ENCODE peak calls at places on chromosomes 13 and 19, in four cellular contexts. W is foreskin fibroblast, V is tibial nerve, R is omental fat pad. E is an unnamed sample.

GRCh38 chr13:96811049-96811448 is 183.2 kb downstream of the OXGR1 start:
- DNase-seq in V (no peak), W (no peak), R (no peak), E (no peak)

GRCh38 chr13:45082964-45083363 is 37.3 kb upstream of the GTF2F2 start:
- DNase-seq in V (no peak), W (peak; percentile 77), R (no peak), E (no peak)

GRCh38 chr13:100230813-100231575 is 142.1 kb downstream of the PCCA start:
- DNase-seq in R (no peak), W (no peak), V (no peak), E (no peak)

GRCh38 chr19:10625003-10625761 is at the start of gene SLC44A2:
- DNase-seq in R (no peak), V (peak; percentile 75), W (peak; percentile 80), E (no peak)

GRCh38 chr19:17767559-17767958 is 16.3 kb downstream of the FCHO1 start:
- DNase-seq in V (no peak), W (no peak), R (no peak), E (no peak)

GRCh38 chr13:43261018-43261417 is 237.6 kb downstream of the DNAJC15 start:
- DNase-seq in R (no peak), W (peak; percentile 86), V (no peak), E (no peak)

GRCh38 chr19:364496-365287 is 20.1 kb upstream of the MIER2 start:
- DNase-seq in R (no peak), V (no peak), W (no peak), E (no peak)

GRCh38 chr19:58571575-58571947 is 1.6 kb downstream of the MZF1 start:
- DNase-seq in V (peak; percentile 8), R (no peak), W (no peak), E (no peak)

GRCh38 chr19:18647371-18647767 is 10.5 kb downstream of the KLHL26 start:
- DNase-seq in R (no peak), V (no peak), W (no peak), E (no peak)

GRCh38 chr19:38932425-38933179 is 1.9 kb downstream of the MRPS12 start:
- DNase-seq in V (no peak), R (no peak), W (peak; percentile 47), E (no peak)

GRCh38 chr19:17294051-17294891 is 9.0 kb downstream of the ABHD8 start:
- DNase-seq in R (no peak), W (peak; percentile 65), V (no peak), E (peak; percentile 65)

GRCh38 chr13:93227906-93228801 is 1.5 kb downstream of the GPC6 start:
- DNase-seq in V (peak; percentile 22), R (no peak), W (peak; percentile 93), E (no peak)

GRCh38 chr13:45209229-45209628 is 8.4 kb upstream of the KCTD4 start:
- DNase-seq in R (no peak), W (no peak), V (no peak), E (no peak)

GRCh38 chr13:110832205-110832479 is 82.7 kb downstream of the ANKRD10 start:
- DNase-seq in W (no peak), V (no peak), R (no peak), E (no peak)

GRCh38 chr13:40963927-40964326 is 55.2 kb downstream of the ELF1 start:
- DNase-seq in W (peak; percentile 41), V (no peak), R (no peak), E (no peak)

GRCh38 chr13:75417647-75418046 is 64.3 kb downstream of the TBC1D4 start:
- DNase-seq in V (no peak), W (no peak), R (no peak), E (no peak)

GRCh38 chr19:38676878-38677646 is 29.6 kb downstream of the ACTN4 start:
- DNase-seq in R (no peak), V (no peak), W (no peak), E (no peak)

GRCh38 chr13:27442797-27443196 is 7.6 kb downstream of the MTIF3 start:
- DNase-seq in R (no peak), W (no peak), V (no peak), E (no peak)

GRCh38 chr19:33245948-33246728 is 20.5 kb upstream of the SLC7A10 start:
- DNase-seq in V (no peak), R (no peak), W (peak; percentile 20), E (no peak)

GRCh38 chr13:63636231-63636993 is 2220.8 kb upstream of the PCDH20 start:
- DNase-seq in V (no peak), W (peak; percentile 22), R (no peak), E (no peak)

GRCh38 chr13:114015608-114016295 is 41.9 kb upstream of the C13orf46 start:
- DNase-seq in V (peak; percentile 60), R (no peak), W (peak; percentile 78), E (no peak)

GRCh38 chr13:98810746-98811145 is 58.3 kb upstream of the SLC15A1 start:
- DNase-seq in R (no peak), W (no peak), V (no peak), E (no peak)

GRCh38 chr19:27851543-27852060 is 1361.3 kb downstream of the UQCRFS1 start:
- DNase-seq in R (no peak), V (no peak), W (no peak), E (no peak)

GRCh38 chr19:32372726-32373613 is 27.6 kb downstream of the ZNF507 start:
- DNase-seq in W (peak; percentile 59), R (no peak), V (no peak), E (no peak)

GRCh38 chr13:41005709-41006108 is 13.4 kb downstream of the ELF1 start:
- DNase-seq in V (no peak), R (no peak), W (no peak), E (no peak)

GRCh38 chr19:13082192-13083007 is 20.3 kb downstream of the LYL1 start:
- DNase-seq in V (no peak), R (no peak), W (peak; percentile 75), E (no peak)

GRCh38 chr19:41353466-41354342 is at the start of gene TGFB1:
- DNase-seq in W (peak; percentile 97), R (peak; percentile 64), V (peak; percentile 72), E (peak; percentile 97)

GRCh38 chr19:14367016-14367415 is 14.2 kb upstream of the ADGRE5 start:
- DNase-seq in V (no peak), R (no peak), W (no peak), E (no peak)

GRCh38 chr19:14366529-14366928 is 14.7 kb upstream of the ADGRE5 start:
- DNase-seq in W (peak; percentile 78), V (peak; percentile 34), R (peak; percentile 65), E (peak; percentile 65)

GRCh38 chr19:14363203-14364097 is 17.8 kb upstream of the ADGRE5 start:
- DNase-seq in W (peak; percentile 79), V (no peak), R (peak; percentile 40), E (peak; percentile 54)

GRCh38 chr19:14361824-14362223 is 19.4 kb upstream of the ADGRE5 start:
- DNase-seq in V (no peak), R (no peak), W (peak; percentile 42), E (peak; percentile 62)
- TF ChIP-seq CTCF in V (no peak), R (no peak), W (no peak), E (peak; percentile 36)

DNA sequence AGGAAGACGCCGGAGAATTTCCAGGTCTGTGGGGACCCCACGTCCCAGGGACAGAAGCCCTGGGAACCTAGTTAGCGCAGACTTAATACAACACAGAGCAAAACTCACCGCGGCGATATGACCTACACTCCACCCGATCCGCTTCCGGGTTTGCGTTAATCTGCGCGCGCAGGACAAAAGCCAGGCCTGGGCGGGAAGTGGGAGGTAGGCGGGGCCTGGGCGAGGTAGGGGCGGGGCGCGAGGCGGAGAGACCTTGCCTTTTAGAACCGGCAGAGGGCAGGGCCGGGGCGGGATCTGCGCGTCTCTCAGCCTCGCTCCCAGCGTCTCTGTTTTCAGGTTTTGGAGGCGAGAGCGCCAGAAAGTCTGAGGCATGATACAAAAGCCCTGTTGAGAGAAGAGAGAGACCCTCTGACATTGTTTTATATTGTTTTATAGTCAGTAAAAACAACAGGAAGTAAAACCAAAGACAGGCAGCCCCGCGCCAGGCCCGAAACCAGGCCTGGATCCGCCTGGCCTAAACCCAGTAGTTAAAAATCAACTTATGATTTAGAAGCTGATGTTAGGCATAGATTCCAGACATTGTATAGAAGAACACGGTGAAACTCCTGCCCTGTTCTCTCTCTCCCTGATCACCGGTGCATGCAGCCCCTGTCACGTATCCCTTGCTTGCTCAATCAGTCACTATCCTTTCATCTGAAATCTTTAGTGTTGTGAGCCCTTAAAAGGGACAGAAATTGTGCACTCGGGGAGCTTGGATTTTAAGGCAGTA is at the start of gene ZNF611:
- DNase-seq in R (peak; percentile 99), V (peak; percentile 98), W (peak; percentile 98), E (peak; percentile 96)
- TF ChIP-seq CTCF in R (peak; percentile 4), V (peak; percentile 92), W (peak; percentile 69), E (peak; percentile 51)

DNA sequence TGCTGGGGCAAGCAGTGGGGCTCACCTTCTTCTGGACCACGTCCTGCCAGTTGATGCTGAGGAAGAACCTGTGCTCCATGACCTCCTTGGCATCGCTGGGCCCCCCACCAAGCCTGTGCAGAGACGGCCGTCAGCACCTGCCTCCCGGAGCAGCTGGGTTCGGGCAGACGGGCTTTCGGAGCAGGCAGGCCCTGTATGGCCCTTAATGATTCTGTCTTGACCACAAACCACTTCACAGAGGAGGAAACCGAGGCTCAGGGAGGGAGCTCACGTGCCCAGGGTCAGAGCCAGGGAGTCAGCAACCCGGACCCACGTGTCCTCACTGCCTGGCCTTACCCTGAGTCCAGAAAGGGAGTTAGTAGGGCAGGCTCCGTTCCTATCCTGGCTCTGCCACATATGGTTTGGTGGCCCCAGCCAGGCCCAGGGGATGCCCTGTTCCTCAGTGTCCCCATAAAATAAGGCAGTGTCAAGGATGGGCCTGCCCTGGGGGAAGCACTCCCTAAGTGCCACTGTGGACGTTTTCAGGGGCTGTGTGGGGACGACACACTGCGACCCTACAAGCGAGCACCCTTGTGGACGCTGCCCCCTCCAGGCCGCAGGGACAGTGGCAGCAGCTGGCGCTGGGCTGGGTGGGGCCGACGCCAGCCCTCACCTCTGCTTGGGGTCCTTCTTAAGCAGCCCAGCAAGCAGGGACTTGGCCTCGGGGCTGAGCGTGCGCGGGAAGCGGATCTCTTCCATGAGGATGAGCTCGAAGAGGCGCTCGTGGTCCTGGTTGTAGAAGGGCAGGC is 8.9 kb upstream of the CCNP start:
- DNase-seq in V (no peak), W (no peak), R (no peak), E (no peak)
- TF ChIP-seq CTCF in V (no peak), W (no peak), R (no peak), E (peak; percentile 4)

DNA sequence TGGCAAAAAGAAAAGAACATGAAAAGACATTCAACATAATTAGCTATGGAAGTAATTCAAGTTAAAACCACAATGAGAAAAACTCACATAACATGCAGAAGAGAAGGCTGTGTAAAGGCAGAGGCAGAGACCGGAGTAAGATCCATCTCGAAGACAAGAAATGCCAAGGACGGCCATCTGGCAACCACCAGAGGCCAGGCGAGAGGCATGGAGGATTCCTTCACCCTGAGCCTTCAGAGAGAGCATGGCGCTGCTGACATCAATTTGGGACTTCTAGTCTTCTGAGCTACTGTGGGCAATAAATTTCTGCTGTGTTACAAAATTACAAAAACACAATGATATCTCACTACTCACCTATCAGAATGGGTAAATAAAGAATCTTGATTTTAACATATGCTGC is 381.0 kb downstream of the TSHZ3 start:
- DNase-seq in V (no peak), W (no peak), R (no peak), E (no peak)
- TF ChIP-seq CTCF in V (no peak), W (peak; percentile 43), R (no peak), E (no peak)